ENCODE peak calls at places on chromosomes 3 and 15, in five cellular contexts. V is KG1, K is right cardiac atrium, N is C1 segment of cervical spinal cord, W is amygdala. T is an unnamed sample.

GRCh38 chr15:88800026-88800425 is 3.2 kb upstream of the ACAN start:
- DNase-seq in V (no peak), K (no peak), N (no peak), W (no peak), T (no peak)

GRCh38 chr15:55344206-55344605 is 25.2 kb downstream of the PIGB start:
- DNase-seq in V (no peak), K (no peak), N (no peak), W (no peak), T (no peak)

GRCh38 chr15:44780608-44781007 is 44.3 kb downstream of the TRIM69 start:
- DNase-seq in V (no peak), K (no peak), N (no peak), W (no peak), T (no peak)

GRCh38 chr3:66153471-66153870 is 67.3 kb upstream of the SLC25A26 start:
- DNase-seq in V (no peak), K (no peak), N (peak), W (no peak), T (no peak)

GRCh38 chr15:79076661-79077060 is 13.9 kb downstream of the RASGRF1 start:
- DNase-seq in V (no peak), K (no peak), N (no peak), W (no peak), T (peak)

GRCh38 chr3:155572085-155572484 is 172.8 kb downstream of the PLCH1 start:
- DNase-seq in V (no peak), K (no peak), N (no peak), W (no peak), T (no peak)

GRCh38 chr3:71859128-71859519 is 74.2 kb upstream of the PROK2 start:
- DNase-seq in V (peak), K (no peak), N (no peak), W (no peak), T (no peak)

GRCh38 chr3:50089603-50089945 is 855 bp downstream of the RBM5 start:
- DNase-seq in V (no peak), K (no peak), N (no peak), W (no peak), T (no peak)